ENCODE peak calls at places on chromosomes 5 and 9, in four cellular contexts. T is lower lobe of right lung; F is CD8-positive, alpha-beta T cell; X is Peyer's patch. P is an unnamed sample.

GRCh38 chr9:35220659-35221338 is 59.0 kb downstream of the UNC13B start:
- DNase-seq in T (no peak), F (no peak), X (no peak), P (no peak)

GRCh38 chr5:180377556-180378197 is 24.5 kb upstream of the GFPT2 start:
- DNase-seq in T (no peak), F (no peak), X (no peak), P (no peak)

GRCh38 chr9:5854032-5854792 is 21.3 kb upstream of the ERMP1 start:
- DNase-seq in T (no peak), F (no peak), X (no peak), P (no peak)

GRCh38 chr9:135338546-135338945 is 141.0 kb upstream of the PPP1R26 start:
- DNase-seq in T (peak; percentile 44), F (no peak), X (no peak), P (no peak)

GRCh38 chr5:179418972-179419371 is 73.7 kb upstream of the ADAMTS2 start:
- DNase-seq in T (no peak), F (no peak), X (no peak), P (no peak)

GRCh38 chr9:129867138-129868032 is 32.1 kb downstream of the USP20 start:
- DNase-seq in T (no peak), F (no peak), X (no peak), P (no peak)

GRCh38 chr5:172009536-172010270 is 3.3 kb upstream of the FBXW11 start:
- DNase-seq in T (no peak), F (no peak), X (no peak), P (no peak)

GRCh38 chr5:130109152-130109551 is 204.9 kb downstream of the CHSY3 start:
- DNase-seq in T (no peak), F (no peak), X (no peak), P (no peak)

GRCh38 chr5:64149268-64149667 is 16.4 kb upstream of the RNF180 start:
- DNase-seq in T (no peak), F (no peak), X (no peak), P (no peak)

GRCh38 chr5:42656661-42657035 is 100.0 kb upstream of the CCDC152 start:
- DNase-seq in T (no peak), F (no peak), X (no peak), P (no peak)

GRCh38 chr9:107190031-107190935 is 92.8 kb upstream of the RAD23B start:
- DNase-seq in T (no peak), F (no peak), X (no peak), P (no peak)

GRCh38 chr9:33782395-33783152 is 12.8 kb upstream of the PRSS3 start:
- DNase-seq in T (no peak), F (no peak), X (no peak), P (no peak)

GRCh38 chr9:18260527-18260926 is 213.4 kb upstream of the ADAMTSL1 start:
- DNase-seq in T (no peak), F (no peak), X (no peak), P (no peak)

GRCh38 chr5:172347653-172348052 is 64.1 kb upstream of the UBTD2 start:
- DNase-seq in T (no peak), F (no peak), X (no peak), P (no peak)

GRCh38 chr5:164335837-164336236 is 830.4 kb downstream of the MAT2B start:
- DNase-seq in T (no peak), F (no peak), X (no peak), P (no peak)

GRCh38 chr9:131393622-131394463 is at the start of gene PRRC2B:
- DNase-seq in T (peak; percentile 89), F (peak; percentile 83), X (peak; percentile 92), P (no peak)

GRCh38 chr9:131396626-131397025 is 2.7 kb downstream of the PRRC2B start:
- DNase-seq in T (no peak), F (no peak), X (no peak), P (no peak)

GRCh38 chr9:131395745-131396479 is 2.0 kb downstream of the PRRC2B start:
- DNase-seq in T (no peak), F (no peak), X (no peak), P (no peak)

GRCh38 chr9:131394464-131395026 is 659 bp downstream of the PRRC2B start:
- DNase-seq in T (peak; percentile 59), F (peak; percentile 41), X (peak; percentile 73), P (no peak)

DNA sequence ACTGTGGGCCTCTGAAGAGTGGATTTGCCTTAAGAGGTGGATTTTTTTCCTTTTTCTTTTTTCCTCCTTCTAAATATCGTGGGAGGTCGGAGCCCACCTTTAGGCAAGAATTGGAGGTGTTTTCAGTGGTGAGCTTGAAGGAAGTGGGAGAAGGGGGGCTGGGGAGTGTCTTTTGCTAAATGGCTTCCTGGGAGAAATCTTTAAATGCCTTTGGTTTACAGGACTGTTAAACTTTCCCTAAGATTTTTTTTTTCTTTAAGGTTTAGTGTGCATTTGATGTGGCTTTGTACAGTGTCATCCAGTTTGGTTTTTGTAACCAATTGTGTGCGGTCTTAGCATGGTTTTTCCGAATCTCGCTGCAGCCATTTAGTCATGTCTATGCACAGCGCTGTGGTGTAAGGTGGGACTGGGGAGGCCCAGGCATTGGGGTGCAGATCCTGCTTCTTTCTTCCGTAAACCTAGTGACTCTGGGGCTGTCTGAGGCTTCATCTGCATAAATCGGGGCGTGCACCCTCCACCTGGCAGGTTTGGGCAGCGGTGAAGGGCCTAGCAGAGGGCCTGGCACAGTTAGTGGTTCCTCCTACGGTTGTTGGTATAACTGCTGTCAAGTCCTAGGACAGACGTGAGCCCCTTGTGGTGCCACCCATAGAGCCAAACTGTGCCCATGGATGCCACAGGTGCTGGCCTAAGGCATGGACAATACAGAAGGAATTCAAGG is 1.3 kb downstream of the PRRC2B start:
- DNase-seq in T (peak; percentile 73), F (peak; percentile 58), X (peak; percentile 91), P (no peak)
- H3K4me1 ChIP-seq in T (peaks cover 60% of the 10 kb centered on the region), F (peaks cover 55% of the 10 kb centered on the region), X (peaks cover 26% of the 10 kb centered on the region), P (peaks cover 29% of the 10 kb centered on the region)

DNA sequence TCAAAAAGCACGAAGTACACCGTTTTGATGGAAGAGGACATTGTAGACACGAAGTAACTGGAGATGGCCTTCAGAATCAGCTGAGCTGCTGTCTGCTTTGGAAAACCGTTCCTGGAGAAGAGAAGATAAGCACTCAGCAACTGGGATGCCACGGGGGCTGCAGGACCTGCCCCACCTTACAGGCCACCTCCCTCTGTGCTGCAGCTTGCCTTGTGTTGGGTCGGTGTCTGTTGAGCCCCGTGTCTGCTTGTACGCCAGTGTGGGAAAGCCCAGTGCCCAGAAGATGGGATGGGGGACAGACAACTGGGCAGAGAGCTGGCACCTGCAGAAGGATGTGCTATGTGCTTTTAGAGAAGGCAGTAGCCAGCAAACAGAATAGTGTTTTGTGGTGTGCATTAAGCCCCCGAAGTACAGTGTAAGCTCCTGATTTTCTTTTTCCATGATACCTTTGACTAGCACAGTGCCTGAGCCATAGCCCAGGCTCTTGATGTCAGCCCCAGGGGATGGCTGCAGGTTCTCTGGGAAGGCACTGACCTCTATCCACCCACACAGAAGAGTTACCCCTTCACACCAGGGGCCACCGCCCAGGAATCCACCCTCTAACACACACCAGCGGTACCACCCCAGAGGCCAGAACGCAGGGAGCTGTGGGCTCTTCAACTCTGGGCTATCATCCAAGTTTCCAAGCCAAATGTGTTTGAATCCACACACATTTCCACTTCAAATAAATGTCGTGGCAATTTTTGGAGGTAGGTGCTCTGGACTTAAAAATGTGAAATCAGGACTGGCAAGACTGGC is 63.8 kb downstream of the MACROH2A1 start:
- DNase-seq in T (no peak), F (no peak), X (no peak), P (no peak)
- H3K36me3 ChIP-seq in T (peaks cover 94% of the 10 kb centered on the region), F (peaks cover 16% of the 10 kb centered on the region), X (no peaks in the 10 kb centered on the region), P (peaks cover 8% of the 10 kb centered on the region)

DNA sequence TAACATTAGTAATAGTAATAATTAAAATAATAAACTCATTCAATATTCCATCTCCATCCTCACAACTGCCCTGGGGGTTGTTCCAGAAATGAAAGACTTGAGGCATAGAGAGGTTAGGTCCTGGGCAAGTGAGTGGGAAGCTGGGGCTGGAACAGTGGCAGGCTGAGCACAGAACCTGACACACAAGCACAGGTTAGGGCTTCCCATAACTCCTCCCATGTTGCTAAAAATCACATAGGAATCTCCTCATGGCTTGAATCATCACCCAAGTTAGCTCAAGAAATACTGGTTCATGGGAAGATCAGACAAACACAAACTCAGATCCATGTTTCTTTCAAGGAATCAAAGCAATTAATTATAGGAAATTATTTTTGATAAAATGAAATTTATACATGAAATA is 487.7 kb downstream of the SEMA5A start:
- DNase-seq in T (no peak), F (no peak), X (no peak), P (no peak)
- H3K4me3 ChIP-seq in T (no peak overlapping the region), F (no peak overlapping the region), X (no peak overlapping the region), P (no peak overlapping the region)

GRCh38 chr5:124650960-124651662 is 95.3 kb downstream of the ZNF608 start:
- DNase-seq in T (no peak), F (no peak), X (no peak), P (no peak)
- H3K4me1 ChIP-seq in T (peaks cover 66% of the 10 kb centered on the region), F (peaks cover 38% of the 10 kb centered on the region), X (peaks cover 20% of the 10 kb centered on the region), P (peaks cover 74% of the 10 kb centered on the region)

GRCh38 chr9:21334603-21334968 is 618 bp downstream of the KLHL9 start:
- DNase-seq in T (no peak), F (peak; percentile 2), X (no peak), P (no peak)

GRCh38 chr9:21331676-21332402 is 3.4 kb downstream of the KLHL9 start:
- DNase-seq in T (no peak), F (no peak), X (no peak), P (no peak)

GRCh38 chr9:21340735-21341134 is 5.5 kb upstream of the KLHL9 start:
- DNase-seq in T (no peak), F (no peak), X (no peak), P (no peak)

GRCh38 chr9:21336467-21336866 is 1.3 kb upstream of the KLHL9 start:
- DNase-seq in T (no peak), F (no peak), X (no peak), P (no peak)

GRCh38 chr9:21334969-21335632 is at the start of gene KLHL9:
- DNase-seq in T (peak; percentile 96), F (peak; percentile 78), X (peak; percentile 96), P (no peak)
- H3K36me3 ChIP-seq in T (peaks cover 6% of the 10 kb centered on the region), F (peaks cover 5% of the 10 kb centered on the region), X (no peaks in the 10 kb centered on the region), P (no peaks in the 10 kb centered on the region)